ENCODE peak calls at places on chromosomes 11 and 22, in four cellular contexts. One of them, this sample, is unnamed.
A peak's percentile ranks its signal among the peaks of the same experiment; 100 is the strongest.

GRCh38 chr22:40036591-40037225 is 42.0 kb downstream of the FAM83F start:
- DNase-seq in HepG2: peak; percentile 64
- DNase-seq in HCT116: peak; percentile 62
- DNase-seq in GM12878: no peak
- DNase-seq in this sample: peak; percentile 88

GRCh38 chr11:117430293-117430955 is 102.8 kb downstream of the CEP164 start:
- DNase-seq in GM12878: no peak
- DNase-seq in HepG2: no peak
- DNase-seq in HCT116: no peak
- DNase-seq in this sample: no peak

GRCh38 chr11:8232414-8232813 is 31.3 kb downstream of the LMO1 start:
- DNase-seq in HepG2: no peak
- DNase-seq in HCT116: no peak
- DNase-seq in GM12878: no peak
- DNase-seq in this sample: no peak

GRCh38 chr22:40524392-40525249 is 111.9 kb downstream of the MRTFA start:
- DNase-seq in HepG2: peak; percentile 19
- DNase-seq in HCT116: no peak
- DNase-seq in GM12878: no peak
- DNase-seq in this sample: peak; percentile 40

GRCh38 chr11:46560300-46561025 is 33.4 kb downstream of the AMBRA1 start:
- DNase-seq in GM12878: peak; percentile 33
- DNase-seq in HCT116: no peak
- DNase-seq in HepG2: no peak
- DNase-seq in this sample: no peak

GRCh38 chr11:67024410-67024809 is 1.5 kb downstream of the SYT12 start:
- DNase-seq in HepG2: no peak
- DNase-seq in HCT116: no peak
- DNase-seq in GM12878: no peak
- DNase-seq in this sample: no peak

GRCh38 chr11:118503216-118503615 is 24.1 kb upstream of the TTC36 start:
- DNase-seq in HCT116: no peak
- DNase-seq in HepG2: no peak
- DNase-seq in GM12878: no peak
- DNase-seq in this sample: no peak

GRCh38 chr11:93407777-93408401 is 77.3 kb downstream of the DEUP1 start:
- DNase-seq in HCT116: no peak
- DNase-seq in HepG2: no peak
- DNase-seq in GM12878: no peak
- DNase-seq in this sample: no peak

GRCh38 chr11:30960387-30960992 is 374.3 kb upstream of the MPPED2 start:
- DNase-seq in HepG2: peak; percentile 44
- DNase-seq in HCT116: peak; percentile 35
- DNase-seq in GM12878: no peak
- DNase-seq in this sample: peak; percentile 73

GRCh38 chr22:37260939-37261338 is 16.9 kb upstream of the RAC2 start:
- DNase-seq in HCT116: peak; percentile 45
- DNase-seq in GM12878: no peak
- DNase-seq in HepG2: peak; percentile 25
- DNase-seq in this sample: peak; percentile 87

GRCh38 chr22:38220163-38220562 is 18.4 kb downstream of the MAFF start:
- DNase-seq in HepG2: no peak
- DNase-seq in HCT116: no peak
- DNase-seq in GM12878: no peak
- DNase-seq in this sample: no peak

GRCh38 chr11:114348200-114349191 is 51.8 kb downstream of the C11orf71 start:
- DNase-seq in HepG2: peak; percentile 39
- DNase-seq in GM12878: no peak
- DNase-seq in HCT116: peak; percentile 51
- DNase-seq in this sample: peak; percentile 87

GRCh38 chr11:16226245-16226644 is 130.1 kb downstream of the SOX6 start:
- DNase-seq in GM12878: no peak
- DNase-seq in HCT116: no peak
- DNase-seq in HepG2: peak; percentile 56
- DNase-seq in this sample: no peak

GRCh38 chr11:129298990-129299389 is 76.7 kb upstream of the BARX2 start:
- DNase-seq in HepG2: no peak
- DNase-seq in GM12878: no peak
- DNase-seq in HCT116: no peak
- DNase-seq in this sample: no peak

GRCh38 chr22:48888466-48889208 is 939.0 kb downstream of the BRD1 start:
- DNase-seq in HepG2: no peak
- DNase-seq in HCT116: no peak
- DNase-seq in GM12878: no peak
- DNase-seq in this sample: no peak

GRCh38 chr22:24965822-24966626 is 13.5 kb downstream of the KIAA1671 start:
- DNase-seq in HepG2: peak; percentile 67
- DNase-seq in HCT116: no peak
- DNase-seq in GM12878: no peak
- DNase-seq in this sample: no peak

GRCh38 chr11:44305149-44305642 is 4.7 kb downstream of the ALX4 start:
- DNase-seq in HCT116: no peak
- DNase-seq in GM12878: no peak
- DNase-seq in HepG2: no peak
- DNase-seq in this sample: no peak

GRCh38 chr11:44307340-44308099 is 2.4 kb downstream of the ALX4 start:
- DNase-seq in GM12878: no peak
- DNase-seq in HCT116: no peak
- DNase-seq in HepG2: no peak
- DNase-seq in this sample: no peak

GRCh38 chr11:44308256-44308922 is 1.6 kb downstream of the ALX4 start:
- DNase-seq in GM12878: no peak
- DNase-seq in HCT116: no peak
- DNase-seq in HepG2: no peak
- DNase-seq in this sample: no peak

GRCh38 chr11:44305643-44306468 is 4.1 kb downstream of the ALX4 start:
- DNase-seq in GM12878: no peak
- DNase-seq in HepG2: no peak
- DNase-seq in HCT116: no peak
- DNase-seq in this sample: no peak

GRCh38 chr11:44306469-44307244 is 3.3 kb downstream of the ALX4 start:
- DNase-seq in HCT116: no peak
- DNase-seq in HepG2: no peak
- DNase-seq in GM12878: no peak
- DNase-seq in this sample: no peak
- TF ChIP-seq EZH2 in HCT116: no peak
- TF ChIP-seq EZH2 in HepG2: no peak
- TF ChIP-seq EZH2 in GM12878: peak; percentile 60
- TF ChIP-seq EZH2 in this sample: peak; percentile 94

GRCh38 chr22:18077639-18078328 is at the start of gene PEX26:
- DNase-seq in HepG2: peak; percentile 92
- DNase-seq in HCT116: peak; percentile 87
- DNase-seq in GM12878: peak; percentile 84
- DNase-seq in this sample: peak; percentile 99
- TF ChIP-seq REST in HepG2: no peak
- TF ChIP-seq REST in HCT116: no peak
- TF ChIP-seq REST in GM12878: no peak
- TF ChIP-seq REST in this sample: no peak

GRCh38 chr11:27501102-27501501 is 5.5 kb downstream of the LIN7C start:
- DNase-seq in HCT116: no peak
- DNase-seq in HepG2: no peak
- DNase-seq in GM12878: no peak
- DNase-seq in this sample: no peak

GRCh38 chr11:27509953-27510352 is 3.4 kb upstream of the LIN7C start:
- DNase-seq in HCT116: no peak
- DNase-seq in HepG2: no peak
- DNase-seq in GM12878: no peak
- DNase-seq in this sample: no peak

GRCh38 chr11:27506200-27507182 is at the start of gene LIN7C:
- DNase-seq in GM12878: peak; percentile 80
- DNase-seq in HepG2: peak; percentile 95
- DNase-seq in HCT116: peak; percentile 89
- DNase-seq in this sample: peak; percentile 99

GRCh38 chr11:27507561-27508322 is 1.2 kb upstream of the LIN7C start:
- DNase-seq in HepG2: no peak
- DNase-seq in GM12878: no peak
- DNase-seq in HCT116: no peak
- DNase-seq in this sample: no peak

DNA sequence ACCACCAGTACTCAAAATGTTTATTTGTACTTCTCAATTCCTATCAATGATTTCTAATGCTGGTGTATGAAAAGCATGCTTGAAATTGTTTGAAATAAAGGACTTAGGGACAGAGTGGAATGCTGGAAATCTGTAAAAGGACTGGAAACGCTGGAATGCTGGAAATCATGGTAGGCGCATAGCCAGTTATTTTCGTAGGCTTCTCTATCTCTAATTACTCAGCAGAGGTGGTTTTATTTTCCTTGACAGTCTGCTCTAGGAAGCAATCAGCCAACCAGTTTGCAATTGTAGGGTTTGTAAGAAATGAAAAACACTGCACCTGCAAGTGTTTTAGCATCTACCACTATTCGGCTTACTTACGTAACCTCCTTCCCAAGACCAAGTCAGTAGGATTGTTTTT is 788 bp downstream of the LIN7C start:
- DNase-seq in HCT116: no peak
- DNase-seq in HepG2: peak; percentile 4
- DNase-seq in GM12878: no peak
- DNase-seq in this sample: peak; percentile 17
- H3K27ac ChIP-seq in HCT116: peak overlapping the region; percentile 76
- H3K27ac ChIP-seq in HepG2: peak overlapping the region; percentile 93
- H3K27ac ChIP-seq in GM12878: peak overlapping the region; percentile 92
- H3K27ac ChIP-seq in this sample: peak overlapping the region; percentile 86

GRCh38 chr11:75241906-75242644 is 1.5 kb downstream of the TPBGL start:
- DNase-seq in HCT116: no peak
- DNase-seq in HepG2: no peak
- DNase-seq in GM12878: no peak
- DNase-seq in this sample: peak; percentile 34
- TF ChIP-seq EZH2 in HCT116: no peak
- TF ChIP-seq EZH2 in HepG2: peak; percentile 82
- TF ChIP-seq EZH2 in GM12878: no peak
- TF ChIP-seq EZH2 in this sample: peak; percentile 70

GRCh38 chr22:21568207-21569075 is 927 bp downstream of the UBE2L3 start:
- DNase-seq in GM12878: no peak
- DNase-seq in HepG2: peak; percentile 34
- DNase-seq in HCT116: no peak
- DNase-seq in this sample: peak; percentile 50

GRCh38 chr22:21570398-21570797 is 2.9 kb downstream of the UBE2L3 start:
- DNase-seq in HCT116: no peak
- DNase-seq in GM12878: no peak
- DNase-seq in HepG2: no peak
- DNase-seq in this sample: no peak

GRCh38 chr22:21569459-21570161 is 2.1 kb downstream of the UBE2L3 start:
- DNase-seq in GM12878: no peak
- DNase-seq in HepG2: no peak
- DNase-seq in HCT116: no peak
- DNase-seq in this sample: no peak

GRCh38 chr22:21564411-21564810 is 3.1 kb upstream of the UBE2L3 start:
- DNase-seq in HepG2: no peak
- DNase-seq in HCT116: no peak
- DNase-seq in GM12878: no peak
- DNase-seq in this sample: no peak

GRCh38 chr22:21567456-21568206 is at the start of gene UBE2L3:
- DNase-seq in GM12878: no peak
- DNase-seq in HepG2: peak; percentile 62
- DNase-seq in HCT116: peak; percentile 38
- DNase-seq in this sample: peak; percentile 94
- TF ChIP-seq REST in GM12878: no peak
- TF ChIP-seq REST in HepG2: peak; percentile 36
- TF ChIP-seq REST in HCT116: no peak
- TF ChIP-seq REST in this sample: peak; percentile 29

GRCh38 chr11:122690801-122691649 is 35.5 kb downstream of the UBASH3B start:
- DNase-seq in HepG2: no peak
- DNase-seq in GM12878: no peak
- DNase-seq in HCT116: no peak
- DNase-seq in this sample: peak; percentile 35
- H3K27ac ChIP-seq in HepG2: no peak overlapping the region
- H3K27ac ChIP-seq in GM12878: no peak overlapping the region
- H3K27ac ChIP-seq in HCT116: no peak overlapping the region
- H3K27ac ChIP-seq in this sample: peak overlapping the region; percentile 34

This sample was measured in GM23338.